ENCODE peak calls at places on chromosomes 11 and 22, in eight cellular contexts. X, B, H, W, V, F, Z and E are unnamed samples.

GRCh38 chr11:69055212-69055586 is 6.5 kb downstream of the TPCN2 start:
- DNase-seq in X (no peak), B (no peak), H (no peak), W (no peak), V (no peak), F (no peak), Z (no peak), E (no peak)

GRCh38 chr11:119094816-119095065 is 6.9 kb downstream of the DPAGT1 start:
- DNase-seq in X (no peak), B (peak), H (no peak), W (no peak), V (peak), F (peak), Z (peak), E (peak)

GRCh38 chr11:94602430-94603372 is 35.5 kb downstream of the PIWIL4 start:
- DNase-seq in X (no peak), B (peak), H (peak), W (no peak), V (no peak), F (peak), Z (peak), E (no peak)

GRCh38 chr11:134052395-134052987 is 16.4 kb upstream of the JAM3 start:
- DNase-seq in X (no peak), B (peak), H (no peak), W (no peak), V (no peak), F (no peak), Z (no peak), E (no peak)

GRCh38 chr11:73949912-73950311 is 914 bp upstream of the DNAJB13 start:
- DNase-seq in X (no peak), B (no peak), H (no peak), W (no peak), V (no peak), F (no peak), Z (no peak), E (no peak)

GRCh38 chr11:6611092-6612007 is 666 bp downstream of the TAF10 start:
- DNase-seq in X (peak), B (peak), H (no peak), W (no peak), V (no peak), F (peak), Z (no peak), E (no peak)

GRCh38 chr11:61495801-61496601 is 12.5 kb upstream of the LRRC10B start:
- DNase-seq in X (no peak), B (no peak), H (no peak), W (no peak), V (no peak), F (no peak), Z (no peak), E (no peak)

GRCh38 chr22:40642316-40642715 is 5.8 kb upstream of the MRTFA start:
- DNase-seq in X (no peak), B (no peak), H (no peak), W (no peak), V (no peak), F (no peak), Z (no peak), E (no peak)

GRCh38 chr11:107493117-107493516 is 35.5 kb upstream of the CWF19L2 start:
- DNase-seq in X (no peak), B (no peak), H (peak), W (no peak), V (no peak), F (no peak), Z (no peak), E (no peak)

GRCh38 chr11:46369458-46370152 is 11.9 kb upstream of the MDK start:
- DNase-seq in X (no peak), B (peak), H (peak), W (peak), V (no peak), F (peak), Z (no peak), E (peak)

GRCh38 chr11:79090191-79090590 is 350.6 kb downstream of the TENM4 start:
- DNase-seq in X (no peak), B (no peak), H (no peak), W (no peak), V (no peak), F (no peak), Z (no peak), E (no peak)

GRCh38 chr11:70343631-70344030 is 54.7 kb upstream of the CTTN start:
- DNase-seq in X (no peak), B (no peak), H (no peak), W (no peak), V (no peak), F (no peak), Z (no peak), E (no peak)

GRCh38 chr11:47440054-47440476 is 8.9 kb downstream of the RAPSN start:
- DNase-seq in X (no peak), B (no peak), H (no peak), W (no peak), V (no peak), F (no peak), Z (no peak), E (no peak)

GRCh38 chr11:57567210-57567511 is 311 bp downstream of the UBE2L6 start:
- DNase-seq in X (no peak), B (peak), H (no peak), W (no peak), V (no peak), F (peak), Z (no peak), E (no peak)

GRCh38 chr11:120399312-120399711 is 63.1 kb downstream of the ARHGEF12 start:
- DNase-seq in X (no peak), B (no peak), H (no peak), W (no peak), V (no peak), F (no peak), Z (no peak), E (no peak)

GRCh38 chr22:46007003-46007847 is 30.3 kb upstream of the WNT7B start:
- DNase-seq in X (peak), B (peak), H (peak), W (no peak), V (no peak), F (peak), Z (peak), E (no peak)

GRCh38 chr11:64233913-64234839 is at the start of gene VEGFB:
- DNase-seq in X (no peak), B (peak), H (no peak), W (no peak), V (peak), F (peak), Z (no peak), E (peak)

GRCh38 chr22:20438066-20438677 is 547 bp upstream of the SCARF2 start:
- DNase-seq in X (no peak), B (no peak), H (no peak), W (no peak), V (no peak), F (peak), Z (no peak), E (no peak)

GRCh38 chr11:6237903-6238302 is 986 bp upstream of the CNGA4 start:
- DNase-seq in X (no peak), B (no peak), H (no peak), W (no peak), V (no peak), F (no peak), Z (no peak), E (no peak)

GRCh38 chr11:96037267-96037990 is 113.5 kb upstream of the MTMR2 start:
- DNase-seq in X (no peak), B (no peak), H (no peak), W (no peak), V (no peak), F (peak), Z (no peak), E (peak)

GRCh38 chr22:29615705-29616104 is 12.3 kb downstream of the NF2 start:
- DNase-seq in X (no peak), B (no peak), H (no peak), W (no peak), V (no peak), F (no peak), Z (no peak), E (no peak)

GRCh38 chr11:109629734-109630133 is 207.7 kb downstream of the C11orf87 start:
- DNase-seq in X (no peak), B (no peak), H (no peak), W (no peak), V (no peak), F (no peak), Z (no peak), E (no peak)

GRCh38 chr22:43293259-43293658 is 49.9 kb downstream of the SCUBE1 start:
- DNase-seq in X (no peak), B (no peak), H (no peak), W (no peak), V (no peak), F (peak), Z (no peak), E (no peak)

GRCh38 chr22:29710922-29711593 is 8.7 kb upstream of the CABP7 start:
- DNase-seq in X (no peak), B (peak), H (no peak), W (no peak), V (no peak), F (no peak), Z (no peak), E (no peak)